ENCODE peak calls at places on chromosomes 5 and 9, in seven cellular contexts. One of them, this sample, is unnamed.
A peak's percentile ranks its signal among the peaks of the same experiment; 100 is the strongest.

GRCh38 chr9:80605793-80606192 is 1034.0 kb downstream of the TLE4 start:
- DNase-seq in mesenchymal stem cell: peak; percentile 22
- DNase-seq in IMR-90: peak; percentile 31
- DNase-seq in mesendoderm: no peak
- DNase-seq in H9: no peak
- DNase-seq in H1: no peak
- DNase-seq in neuronal stem cell: no peak
- DNase-seq in this sample: no peak

GRCh38 chr9:137672907-137673791 is 54.3 kb downstream of the EHMT1 start:
- DNase-seq in neuronal stem cell: no peak
- DNase-seq in IMR-90: peak; percentile 79
- DNase-seq in H1: no peak
- DNase-seq in mesenchymal stem cell: peak; percentile 71
- DNase-seq in mesendoderm: peak; percentile 71
- DNase-seq in H9: no peak
- DNase-seq in this sample: peak; percentile 38

GRCh38 chr9:131661954-131662621 is 77.8 kb downstream of the RAPGEF1 start:
- DNase-seq in mesenchymal stem cell: no peak
- DNase-seq in neuronal stem cell: no peak
- DNase-seq in mesendoderm: no peak
- DNase-seq in H9: no peak
- DNase-seq in H1: no peak
- DNase-seq in IMR-90: no peak
- DNase-seq in this sample: no peak

GRCh38 chr5:137372386-137373160 is 126.6 kb downstream of the SPOCK1 start:
- DNase-seq in neuronal stem cell: no peak
- DNase-seq in mesenchymal stem cell: no peak
- DNase-seq in H1: no peak
- DNase-seq in mesendoderm: no peak
- DNase-seq in H9: no peak
- DNase-seq in IMR-90: peak; percentile 7
- DNase-seq in this sample: peak; percentile 66

GRCh38 chr5:132476853-132477729 is 13.5 kb downstream of the IRF1 start:
- DNase-seq in H1: no peak
- DNase-seq in H9: no peak
- DNase-seq in IMR-90: no peak
- DNase-seq in mesendoderm: peak; percentile 27
- DNase-seq in mesenchymal stem cell: peak; percentile 25
- DNase-seq in neuronal stem cell: no peak
- DNase-seq in this sample: peak; percentile 47

GRCh38 chr9:104860280-104860679 is 67.7 kb downstream of the ABCA1 start:
- DNase-seq in mesendoderm: no peak
- DNase-seq in mesenchymal stem cell: no peak
- DNase-seq in H9: no peak
- DNase-seq in H1: no peak
- DNase-seq in neuronal stem cell: no peak
- DNase-seq in IMR-90: peak; percentile 11
- DNase-seq in this sample: no peak

GRCh38 chr9:127204771-127205470 is 59.7 kb upstream of the GARNL3 start:
- DNase-seq in mesenchymal stem cell: peak; percentile 70
- DNase-seq in H9: peak; percentile 38
- DNase-seq in H1: no peak
- DNase-seq in IMR-90: peak; percentile 49
- DNase-seq in neuronal stem cell: no peak
- DNase-seq in mesendoderm: peak; percentile 56
- DNase-seq in this sample: peak; percentile 13

GRCh38 chr9:98149422-98149821 is 30.4 kb upstream of the TRIM14 start:
- DNase-seq in H1: no peak
- DNase-seq in H9: no peak
- DNase-seq in IMR-90: no peak
- DNase-seq in neuronal stem cell: no peak
- DNase-seq in mesendoderm: no peak
- DNase-seq in mesenchymal stem cell: no peak
- DNase-seq in this sample: no peak

GRCh38 chr9:136694163-136694864 is 7.1 kb upstream of the AGPAT2 start:
- DNase-seq in mesendoderm: peak; percentile 68
- DNase-seq in H1: peak; percentile 90
- DNase-seq in IMR-90: peak; percentile 18
- DNase-seq in mesenchymal stem cell: peak; percentile 55
- DNase-seq in H9: peak; percentile 81
- DNase-seq in neuronal stem cell: no peak
- DNase-seq in this sample: peak; percentile 6

GRCh38 chr5:102196481-102196880 is 99.6 kb downstream of the SLCO4C1 start:
- DNase-seq in mesendoderm: no peak
- DNase-seq in mesenchymal stem cell: no peak
- DNase-seq in neuronal stem cell: no peak
- DNase-seq in H1: no peak
- DNase-seq in H9: no peak
- DNase-seq in IMR-90: no peak
- DNase-seq in this sample: no peak

GRCh38 chr5:154529282-154529681 is 51.3 kb upstream of the HAND1 start:
- DNase-seq in mesendoderm: no peak
- DNase-seq in mesenchymal stem cell: no peak
- DNase-seq in H1: no peak
- DNase-seq in IMR-90: no peak
- DNase-seq in H9: no peak
- DNase-seq in neuronal stem cell: no peak
- DNase-seq in this sample: no peak

GRCh38 chr5:141743652-141744333 is 61.8 kb upstream of the ARAP3 start:
- DNase-seq in IMR-90: no peak
- DNase-seq in mesendoderm: peak; percentile 24
- DNase-seq in H9: no peak
- DNase-seq in neuronal stem cell: no peak
- DNase-seq in H1: no peak
- DNase-seq in mesenchymal stem cell: no peak
- DNase-seq in this sample: no peak

GRCh38 chr5:125756456-125756855 is 666.8 kb upstream of the GRAMD2B start:
- DNase-seq in H1: no peak
- DNase-seq in neuronal stem cell: no peak
- DNase-seq in H9: no peak
- DNase-seq in mesenchymal stem cell: no peak
- DNase-seq in IMR-90: peak; percentile 3
- DNase-seq in mesendoderm: no peak
- DNase-seq in this sample: peak; percentile 18

GRCh38 chr5:1364211-1364610 is 19.3 kb upstream of the CLPTM1L start:
- DNase-seq in mesendoderm: no peak
- DNase-seq in H9: no peak
- DNase-seq in neuronal stem cell: no peak
- DNase-seq in mesenchymal stem cell: no peak
- DNase-seq in H1: no peak
- DNase-seq in IMR-90: no peak
- DNase-seq in this sample: no peak

GRCh38 chr9:101469026-101469425 is 33.5 kb upstream of the ALDOB start:
- DNase-seq in mesenchymal stem cell: no peak
- DNase-seq in IMR-90: no peak
- DNase-seq in H9: no peak
- DNase-seq in H1: no peak
- DNase-seq in neuronal stem cell: no peak
- DNase-seq in mesendoderm: no peak
- DNase-seq in this sample: no peak

GRCh38 chr5:14101922-14102321 is 41.2 kb upstream of the TRIO start:
- DNase-seq in mesendoderm: peak; percentile 92
- DNase-seq in H9: peak; percentile 79
- DNase-seq in H1: no peak
- DNase-seq in mesenchymal stem cell: no peak
- DNase-seq in neuronal stem cell: no peak
- DNase-seq in IMR-90: peak; percentile 33
- DNase-seq in this sample: peak; percentile 71

GRCh38 chr9:36149197-36149596 is 12.7 kb downstream of the GLIPR2 start:
- DNase-seq in mesendoderm: no peak
- DNase-seq in mesenchymal stem cell: peak; percentile 92
- DNase-seq in IMR-90: peak; percentile 79
- DNase-seq in neuronal stem cell: no peak
- DNase-seq in H9: no peak
- DNase-seq in H1: no peak
- DNase-seq in this sample: no peak

GRCh38 chr5:177472460-177473441 is 683 bp downstream of the DBN1 start:
- DNase-seq in H9: no peak
- DNase-seq in mesendoderm: peak; percentile 56
- DNase-seq in neuronal stem cell: peak; percentile 52
- DNase-seq in mesenchymal stem cell: peak; percentile 34
- DNase-seq in H1: no peak
- DNase-seq in IMR-90: no peak
- DNase-seq in this sample: no peak

GRCh38 chr5:151040211-151040747 is 19.9 kb downstream of the GPX3 start:
- DNase-seq in mesendoderm: peak; percentile 71
- DNase-seq in H1: no peak
- DNase-seq in H9: no peak
- DNase-seq in neuronal stem cell: no peak
- DNase-seq in IMR-90: peak; percentile 33
- DNase-seq in mesenchymal stem cell: no peak
- DNase-seq in this sample: peak; percentile 60

GRCh38 chr9:82776508-82776907 is 286.4 kb downstream of the RASEF start:
- DNase-seq in IMR-90: no peak
- DNase-seq in neuronal stem cell: no peak
- DNase-seq in mesenchymal stem cell: no peak
- DNase-seq in mesendoderm: no peak
- DNase-seq in H1: no peak
- DNase-seq in H9: no peak
- DNase-seq in this sample: no peak

GRCh38 chr5:44536650-44537260 is 147.5 kb upstream of the FGF10 start:
- DNase-seq in H1: peak; percentile 65
- DNase-seq in neuronal stem cell: peak; percentile 12
- DNase-seq in mesendoderm: peak; percentile 62
- DNase-seq in H9: peak; percentile 39
- DNase-seq in mesenchymal stem cell: peak; percentile 33
- DNase-seq in IMR-90: peak; percentile 17
- DNase-seq in this sample: peak; percentile 85

GRCh38 chr5:172511952-172512351 is 57.6 kb upstream of the SH3PXD2B start:
- DNase-seq in mesendoderm: no peak
- DNase-seq in mesenchymal stem cell: no peak
- DNase-seq in IMR-90: no peak
- DNase-seq in H1: no peak
- DNase-seq in neuronal stem cell: no peak
- DNase-seq in H9: no peak
- DNase-seq in this sample: no peak

GRCh38 chr5:59174248-59174844 is 591.5 kb downstream of the RAB3C start:
- DNase-seq in H9: no peak
- DNase-seq in IMR-90: peak; percentile 87
- DNase-seq in H1: no peak
- DNase-seq in neuronal stem cell: peak; percentile 23
- DNase-seq in mesendoderm: peak; percentile 71
- DNase-seq in mesenchymal stem cell: peak; percentile 82
- DNase-seq in this sample: peak; percentile 44

GRCh38 chr5:179309383-179309670 is 35.9 kb downstream of the ADAMTS2 start:
- DNase-seq in neuronal stem cell: no peak
- DNase-seq in mesenchymal stem cell: no peak
- DNase-seq in IMR-90: no peak
- DNase-seq in mesendoderm: no peak
- DNase-seq in H1: no peak
- DNase-seq in H9: no peak
- DNase-seq in this sample: no peak

GRCh38 chr5:179306191-179307005 is 38.9 kb downstream of the ADAMTS2 start:
- DNase-seq in H9: no peak
- DNase-seq in mesenchymal stem cell: no peak
- DNase-seq in neuronal stem cell: no peak
- DNase-seq in H1: no peak
- DNase-seq in mesendoderm: no peak
- DNase-seq in IMR-90: peak; percentile 75
- DNase-seq in this sample: no peak

GRCh38 chr5:179307006-179307800 is 38.1 kb downstream of the ADAMTS2 start:
- DNase-seq in IMR-90: peak; percentile 43
- DNase-seq in H1: no peak
- DNase-seq in H9: no peak
- DNase-seq in mesendoderm: no peak
- DNase-seq in mesenchymal stem cell: no peak
- DNase-seq in neuronal stem cell: no peak
- DNase-seq in this sample: no peak

GRCh38 chr5:179308563-179309382 is 36.5 kb downstream of the ADAMTS2 start:
- DNase-seq in H1: no peak
- DNase-seq in mesenchymal stem cell: no peak
- DNase-seq in H9: no peak
- DNase-seq in neuronal stem cell: no peak
- DNase-seq in IMR-90: no peak
- DNase-seq in mesendoderm: no peak
- DNase-seq in this sample: no peak

GRCh38 chr5:179307931-179308471 is 37.3 kb downstream of the ADAMTS2 start:
- DNase-seq in IMR-90: no peak
- DNase-seq in mesendoderm: peak; percentile 5
- DNase-seq in H9: no peak
- DNase-seq in neuronal stem cell: no peak
- DNase-seq in mesenchymal stem cell: no peak
- DNase-seq in H1: no peak
- DNase-seq in this sample: no peak
- H3K4ac ChIP-seq in IMR-90: no peak overlapping the region
- H3K4ac ChIP-seq in mesendoderm: no peak overlapping the region
- H3K4ac ChIP-seq in H9: no peak overlapping the region
- H3K4ac ChIP-seq in neuronal stem cell: no peak overlapping the region
- H3K4ac ChIP-seq in mesenchymal stem cell: no peak overlapping the region
- H3K4ac ChIP-seq in H1: no peak overlapping the region
- H3K4ac ChIP-seq in this sample: no peak overlapping the region

GRCh38 chr5:85345818-85346217 is 961.1 kb upstream of the EDIL3 start:
- DNase-seq in mesenchymal stem cell: no peak
- DNase-seq in IMR-90: no peak
- DNase-seq in H1: no peak
- DNase-seq in neuronal stem cell: no peak
- DNase-seq in H9: no peak
- DNase-seq in mesendoderm: no peak
- DNase-seq in this sample: no peak

GRCh38 chr5:85337400-85337799 is 952.7 kb upstream of the EDIL3 start:
- DNase-seq in neuronal stem cell: no peak
- DNase-seq in mesenchymal stem cell: no peak
- DNase-seq in H9: no peak
- DNase-seq in H1: no peak
- DNase-seq in IMR-90: no peak
- DNase-seq in mesendoderm: peak; percentile 54
- DNase-seq in this sample: peak; percentile 1

GRCh38 chr5:85340790-85341189 is 956.1 kb upstream of the EDIL3 start:
- DNase-seq in H9: no peak
- DNase-seq in IMR-90: no peak
- DNase-seq in neuronal stem cell: no peak
- DNase-seq in mesenchymal stem cell: no peak
- DNase-seq in H1: no peak
- DNase-seq in mesendoderm: no peak
- DNase-seq in this sample: no peak
- H3K4ac ChIP-seq in H9: no peak overlapping the region
- H3K4ac ChIP-seq in IMR-90: no peak overlapping the region
- H3K4ac ChIP-seq in neuronal stem cell: no peak overlapping the region
- H3K4ac ChIP-seq in mesenchymal stem cell: no peak overlapping the region
- H3K4ac ChIP-seq in H1: no peak overlapping the region
- H3K4ac ChIP-seq in mesendoderm: no peak overlapping the region
- H3K4ac ChIP-seq in this sample: no peak overlapping the region

DNA sequence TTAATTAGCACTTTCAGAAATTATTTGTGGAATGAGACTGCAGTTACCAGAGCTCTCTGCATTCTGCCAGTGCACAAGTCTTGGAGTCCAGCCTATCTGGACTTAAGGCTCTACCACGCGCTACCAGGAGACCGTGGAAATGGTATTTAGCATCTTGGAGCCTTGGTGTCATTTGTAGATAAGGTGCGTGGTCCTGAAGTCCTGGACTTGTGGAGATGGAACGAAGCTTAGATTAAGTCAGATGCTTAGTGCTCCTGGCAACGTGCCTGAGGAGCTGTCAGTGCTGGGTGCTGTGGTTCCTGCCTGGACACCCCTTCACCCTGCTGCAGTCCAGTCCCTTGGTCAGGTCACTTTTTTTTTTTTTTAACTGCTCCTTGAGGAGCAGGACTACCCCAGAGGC is 59.7 kb downstream of the RCL1 start:
- DNase-seq in H9: no peak
- DNase-seq in mesenchymal stem cell: no peak
- DNase-seq in H1: no peak
- DNase-seq in neuronal stem cell: no peak
- DNase-seq in IMR-90: no peak
- DNase-seq in mesendoderm: no peak
- DNase-seq in this sample: no peak
- H3K4ac ChIP-seq in H9: no peak overlapping the region
- H3K4ac ChIP-seq in mesenchymal stem cell: no peak overlapping the region
- H3K4ac ChIP-seq in H1: no peak overlapping the region
- H3K4ac ChIP-seq in neuronal stem cell: no peak overlapping the region
- H3K4ac ChIP-seq in IMR-90: no peak overlapping the region
- H3K4ac ChIP-seq in mesendoderm: no peak overlapping the region
- H3K4ac ChIP-seq in this sample: no peak overlapping the region

GRCh38 chr5:110956913-110957813 is 114.3 kb upstream of the TSLP start:
- DNase-seq in H1: no peak
- DNase-seq in IMR-90: no peak
- DNase-seq in mesenchymal stem cell: no peak
- DNase-seq in H9: no peak
- DNase-seq in mesendoderm: no peak
- DNase-seq in neuronal stem cell: no peak
- DNase-seq in this sample: no peak
- H3K4ac ChIP-seq in H1: no peak overlapping the region
- H3K4ac ChIP-seq in IMR-90: peak overlapping the region; percentile 43
- H3K4ac ChIP-seq in mesenchymal stem cell: no peak overlapping the region
- H3K4ac ChIP-seq in H9: no peak overlapping the region
- H3K4ac ChIP-seq in mesendoderm: no peak overlapping the region
- H3K4ac ChIP-seq in neuronal stem cell: no peak overlapping the region
- H3K4ac ChIP-seq in this sample: no peak overlapping the region